ENCODE peak calls at places on chromosomes 4 and X, in seven cellular contexts. P is fibroblast of mammary gland, V is IMR-90, U is PC-3, T is NB4, A is brain microvascular endothelial cell, D is psoas muscle. B is an unnamed sample.

GRCh38 chr4:103996637-103997036 is 276.9 kb upstream of the TACR3 start:
- DNase-seq in P (peak; percentile 81), A (peak; percentile 45), V (no peak), D (no peak), T (peak; percentile 5), U (peak; percentile 72), B (peak; percentile 32)

GRCh38 chr4:168524006-168524405 is 27.2 kb downstream of the PALLD start:
- DNase-seq in V (peak; percentile 88), D (no peak), P (peak; percentile 92), A (no peak), U (peak; percentile 73), T (no peak), B (no peak)

GRCh38 chr4:39526810-39527295 is 386 bp downstream of the UGDH start:
- DNase-seq in T (no peak), U (peak; percentile 3), D (no peak), A (no peak), P (no peak), V (no peak), B (peak; percentile 42)

GRCh38 chr4:152667781-152668180 is 12.0 kb downstream of the TMEM154 start:
- DNase-seq in D (no peak), P (no peak), A (no peak), U (no peak), V (no peak), T (no peak), B (no peak)

GRCh38 chr4:127534041-127534440 is 98.7 kb upstream of the INTU start:
- DNase-seq in P (no peak), D (no peak), V (no peak), U (no peak), A (no peak), T (no peak), B (no peak)

GRCh38 chrX:136780738-136781137 is at the start of gene ARHGEF6:
- DNase-seq in P (no peak), V (no peak), D (no peak), U (peak; percentile 21), T (peak; percentile 85), A (no peak), B (peak; percentile 65)

GRCh38 chrX:136275553-136275952 is 24.4 kb upstream of the MAP7D3 start:
- DNase-seq in V (no peak), A (no peak), P (no peak), U (no peak), D (no peak), T (no peak), B (no peak)

GRCh38 chr4:124097447-124097846 is 615.1 kb downstream of the ANKRD50 start:
- DNase-seq in U (no peak), D (no peak), T (no peak), P (peak; percentile 74), A (no peak), V (no peak), B (no peak)

GRCh38 chr4:36243355-36244256 is 708 bp downstream of the ARAP2 start:
- DNase-seq in A (no peak), V (peak; percentile 1), U (peak; percentile 47), T (no peak), D (peak; percentile 63), P (peak; percentile 20), B (no peak)

GRCh38 chr4:142158980-142159379 is 522.6 kb downstream of the IL15 start:
- DNase-seq in P (no peak), A (no peak), D (no peak), T (no peak), U (no peak), V (no peak), B (no peak)

DNA sequence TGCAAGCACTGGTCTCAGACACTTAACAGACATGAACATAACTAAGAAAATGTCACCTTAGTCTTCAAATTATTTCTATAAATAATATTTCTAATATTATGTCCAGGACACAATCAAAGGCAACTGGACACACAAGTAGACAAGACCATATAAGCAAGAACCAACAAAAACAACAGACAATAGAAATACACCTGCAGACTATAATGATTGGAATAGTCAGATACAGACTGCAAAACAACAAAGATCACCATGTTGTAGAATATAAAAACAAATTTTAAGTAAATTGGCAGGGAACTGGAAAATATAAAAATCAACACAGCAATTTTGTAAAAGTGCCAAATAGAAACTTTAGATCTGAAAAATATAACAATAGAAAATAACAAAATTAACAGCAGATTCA is 220.7 kb downstream of the CLCN4 start:
- DNase-seq in V (no peak), T (no peak), A (no peak), D (no peak), P (no peak), U (no peak), B (no peak)
- TF ChIP-seq CTCF in V (no peak), T (no peak), A (no peak), D (no peak), P (no peak), U (no peak), B (no peak)

DNA sequence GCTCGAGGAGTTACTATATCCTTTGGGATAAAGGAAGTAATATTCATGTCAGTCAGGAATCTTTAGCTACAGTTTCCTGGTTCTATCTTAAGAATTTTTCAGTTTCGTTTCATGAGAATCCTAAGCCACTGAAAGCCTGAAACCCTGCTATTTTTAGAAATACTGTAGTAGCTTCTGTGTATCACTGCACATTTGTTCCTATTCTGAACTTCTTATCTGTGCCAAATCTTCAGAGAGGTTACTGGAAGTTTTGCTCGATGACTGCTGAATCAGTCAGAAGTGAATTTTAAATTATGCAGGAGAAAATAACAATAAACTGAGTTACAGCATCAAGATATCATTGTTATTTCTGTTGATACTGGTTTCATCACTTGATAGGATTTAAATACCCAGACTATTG is 249.3 kb downstream of the TENM3 start:
- DNase-seq in A (peak; percentile 51), D (no peak), V (peak; percentile 76), U (no peak), T (no peak), P (peak; percentile 72), B (peak; percentile 29)
- H3K4me3 ChIP-seq in A (peak overlapping the region; percentile 3), D (peak overlapping the region; percentile 12), V (peak overlapping the region; percentile 50), U (no peak overlapping the region), T (no peak overlapping the region), P (peak overlapping the region; percentile 15), B (no peak overlapping the region)

DNA sequence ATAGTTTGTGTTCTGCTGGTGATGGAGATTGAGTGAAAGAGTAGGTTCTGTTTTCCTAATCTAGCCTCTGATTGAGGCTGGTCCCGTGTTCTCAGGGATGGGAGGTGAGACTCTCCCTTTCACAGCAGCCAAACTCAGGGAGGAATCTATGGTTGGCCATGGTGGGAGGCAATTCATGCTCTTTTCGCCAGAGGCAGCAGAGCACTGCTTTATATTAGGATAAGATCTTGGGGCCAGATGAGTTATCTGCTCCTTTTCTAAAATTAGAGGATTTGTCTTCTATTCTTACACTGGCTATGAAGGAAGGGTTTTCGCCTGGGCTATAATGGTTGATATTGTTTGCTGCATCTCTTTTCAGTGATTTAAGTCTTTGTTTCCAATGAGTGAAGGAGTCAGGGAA is 63.9 kb upstream of the NLGN4X start:
- DNase-seq in V (no peak), T (no peak), A (no peak), U (no peak), P (no peak), D (no peak), B (no peak)
- TF ChIP-seq CTCF in V (no peak), T (no peak), A (no peak), U (no peak), P (no peak), D (no peak), B (peak; percentile 30)

DNA sequence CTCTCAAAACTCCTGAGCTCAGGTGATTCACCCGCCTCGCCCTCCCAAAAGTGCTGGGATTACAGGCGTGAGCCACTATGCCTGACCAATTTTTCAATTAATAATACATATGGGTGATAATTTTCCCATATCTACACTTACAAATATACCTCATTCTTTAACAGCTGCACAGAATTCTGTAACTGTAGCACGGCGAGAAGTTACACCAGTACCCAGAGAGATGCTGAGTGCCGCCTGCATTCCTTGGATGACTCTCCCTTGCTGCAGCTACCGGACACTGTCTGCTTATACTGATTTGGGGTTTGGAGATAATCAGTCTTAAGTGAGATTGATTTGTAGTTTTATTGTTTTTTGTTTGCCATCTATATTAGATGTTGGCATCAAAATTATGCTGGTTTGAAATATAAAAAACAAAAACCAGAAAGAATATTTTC is 5.8 kb downstream of the TIFA start:
- DNase-seq in U (no peak), D (no peak), T (peak; percentile 30), V (peak; percentile 13), P (no peak), A (peak; percentile 9), B (peak; percentile 61)
- H3K4me3 ChIP-seq in U (no peak overlapping the region), D (no peak overlapping the region), T (peak overlapping the region; percentile 49), V (no peak overlapping the region), P (no peak overlapping the region), A (no peak overlapping the region), B (peak overlapping the region; percentile 98)

GRCh38 chrX:132614297-132614696 is 125.5 kb upstream of the MBNL3 start:
- DNase-seq in P (peak; percentile 9), T (peak; percentile 17), U (peak; percentile 38), V (no peak), A (no peak), D (no peak), B (peak; percentile 2)

GRCh38 chrX:132612990-132613564 is 124.2 kb upstream of the MBNL3 start:
- DNase-seq in P (peak; percentile 28), V (peak; percentile 4), A (peak; percentile 27), U (peak; percentile 61), D (peak; percentile 67), T (peak; percentile 41), B (peak; percentile 40)

GRCh38 chrX:132613801-132614200 is 125.0 kb upstream of the MBNL3 start:
- DNase-seq in P (no peak), A (no peak), D (no peak), T (no peak), U (no peak), V (no peak), B (no peak)

GRCh38 chrX:132618810-132619209 is 130.0 kb upstream of the MBNL3 start:
- DNase-seq in P (no peak), A (no peak), D (no peak), V (no peak), U (no peak), T (no peak), B (no peak)

DNA sequence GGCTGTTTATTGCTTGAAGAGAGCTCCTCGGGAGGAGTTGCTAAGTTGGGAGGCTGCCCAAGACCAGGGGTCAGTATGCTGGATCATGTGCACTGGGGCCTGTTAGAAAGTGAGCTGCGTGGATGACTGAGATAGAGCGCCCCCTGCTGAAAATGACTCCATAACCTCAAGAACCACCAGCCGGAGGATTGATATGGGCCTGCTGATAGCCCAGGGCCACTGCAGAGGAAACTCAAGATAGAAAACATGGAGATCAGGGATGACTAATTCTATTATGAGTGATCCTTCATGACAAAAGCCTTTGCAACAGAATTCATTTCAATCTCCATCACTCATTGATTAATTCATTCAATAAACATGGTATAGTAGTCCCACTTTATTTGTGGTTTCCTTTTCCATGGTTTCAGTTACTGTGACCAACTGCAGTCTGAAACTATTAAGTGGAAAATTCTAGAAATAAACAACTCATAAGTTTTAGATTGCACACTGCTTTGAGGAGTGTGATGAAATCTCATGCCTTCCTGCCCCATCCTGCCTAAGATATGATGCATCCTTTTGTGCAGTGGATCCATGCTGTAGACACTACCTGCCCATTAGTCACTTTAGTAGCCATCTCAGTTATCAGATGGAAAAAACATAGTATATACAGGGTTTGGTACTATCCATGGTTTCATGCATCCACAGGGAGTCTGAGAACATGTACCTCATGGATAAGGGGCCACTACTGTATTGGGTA is 126.7 kb upstream of the MBNL3 start:
- DNase-seq in U (peak; percentile 55), D (no peak), V (peak; percentile 12), P (peak; percentile 41), A (peak; percentile 34), T (peak; percentile 63), B (peak; percentile 58)
- TF ChIP-seq CTCF in U (peak; percentile 74), D (peak; percentile 33), V (peak; percentile 43), P (peak; percentile 39), A (peak; percentile 64), T (peak; percentile 45), B (peak; percentile 47)

B was measured in GM12865.